ENCODE peak calls at places on chromosomes 11 and 22, in six cellular contexts. G is small intestine; I is tibial artery; P is tibial nerve; A is sigmoid colon; M is CD8-positive, alpha-beta memory T cell. S is an unnamed sample. For H3K4me1 and H3K36me3, the result is how much of the 10 kb centered on the place peaks cover.

GRCh38 chr11:44130751-44131150 is 35.3 kb downstream of the EXT2 start:
- DNase-seq in G (no peak), I (no peak), P (no peak), A (no peak), M (no peak), S (no peak)

GRCh38 chr11:1350086-1350725 is 39.5 kb upstream of the BRSK2 start:
- DNase-seq in G (no peak), I (peak), P (no peak), A (peak), M (no peak), S (no peak)

GRCh38 chr11:2892215-2893020 is 6.8 kb upstream of the CDKN1C start:
- DNase-seq in G (peak), I (peak), P (no peak), A (peak), M (peak), S (peak)

GRCh38 chr11:117892651-117893050 is 16.2 kb upstream of the FXYD6 start:
- DNase-seq in G (no peak), I (no peak), P (no peak), A (no peak), M (no peak), S (no peak)

GRCh38 chr22:20395897-20396287 is 1.9 kb downstream of the ZNF74 start:
- DNase-seq in G (no peak), I (no peak), P (no peak), A (no peak), M (no peak), S (no peak)

GRCh38 chr11:12245091-12245490 is 132.3 kb upstream of the PARVA start:
- DNase-seq in G (no peak), I (no peak), P (no peak), A (peak), M (no peak), S (no peak)

GRCh38 chr11:64524534-64525042 is 66.4 kb upstream of the SLC22A12 start:
- DNase-seq in G (no peak), I (peak), P (no peak), A (no peak), M (no peak), S (no peak)

GRCh38 chr11:43410394-43410793 is 51.7 kb downstream of the TTC17 start:
- DNase-seq in G (peak), I (no peak), P (no peak), A (no peak), M (no peak), S (no peak)

GRCh38 chr11:128604723-128605122 is 17.4 kb upstream of the ETS1 start:
- DNase-seq in G (no peak), I (no peak), P (no peak), A (no peak), M (no peak), S (no peak)

GRCh38 chr11:49995559-49995958 is 13.2 kb upstream of the OR4C12 start:
- DNase-seq in G (peak), I (no peak), P (peak), A (no peak), M (no peak), S (peak)

GRCh38 chr11:66331542-66332370 is 4.5 kb downstream of the RIN1 start:
- DNase-seq in G (no peak), I (no peak), P (no peak), A (peak), M (no peak), S (no peak)

GRCh38 chr22:30891443-30891755 is 77.2 kb downstream of the MORC2 start:
- DNase-seq in G (no peak), I (peak), P (no peak), A (no peak), M (no peak), S (no peak)

GRCh38 chr22:24588756-24589481 is 4.0 kb downstream of the LRRC75B start:
- DNase-seq in G (no peak), I (no peak), P (no peak), A (no peak), M (no peak), S (no peak)
- H3K4me1 ChIP-seq in G (under half), I (under half), P (under half), A (under half), M (under half), S (under half)

GRCh38 chr11:104487035-104487775 is 323.3 kb upstream of the PDGFD start:
- DNase-seq in G (no peak), I (no peak), P (no peak), A (no peak), M (no peak), S (no peak)
- H3K4me3 ChIP-seq in G (no peak), I (no peak), P (no peak), A (no peak), M (no peak), S (no peak)

GRCh38 chr11:94885133-94885532 is 88.2 kb downstream of the CWC15 start:
- DNase-seq in G (no peak), I (no peak), P (no peak), A (no peak), M (no peak), S (no peak)
- H3K36me3 ChIP-seq in G (under half), I (under half), P (under half), A (under half), M (under half), S (under half)

GRCh38 chr11:34651551-34651950 is 30.7 kb downstream of the EHF start:
- DNase-seq in G (no peak), I (no peak), P (no peak), A (no peak), M (no peak), S (no peak)
- H3K4me1 ChIP-seq in G (under half), I (under half), P (under half), A (under half), M (under half), S (under half)

GRCh38 chr22:32815943-32816342 is 14.4 kb downstream of the TIMP3 start:
- DNase-seq in G (no peak), I (peak), P (no peak), A (peak), M (no peak), S (no peak)

GRCh38 chr22:32814289-32814865 is 12.9 kb downstream of the TIMP3 start:
- DNase-seq in G (no peak), I (no peak), P (no peak), A (no peak), M (no peak), S (no peak)

GRCh38 chr22:32811788-32812187 is 10.3 kb downstream of the TIMP3 start:
- DNase-seq in G (no peak), I (peak), P (no peak), A (no peak), M (no peak), S (no peak)

GRCh38 chr22:32817137-32817536 is 15.6 kb downstream of the TIMP3 start:
- DNase-seq in G (no peak), I (peak), P (no peak), A (no peak), M (no peak), S (no peak)

DNA sequence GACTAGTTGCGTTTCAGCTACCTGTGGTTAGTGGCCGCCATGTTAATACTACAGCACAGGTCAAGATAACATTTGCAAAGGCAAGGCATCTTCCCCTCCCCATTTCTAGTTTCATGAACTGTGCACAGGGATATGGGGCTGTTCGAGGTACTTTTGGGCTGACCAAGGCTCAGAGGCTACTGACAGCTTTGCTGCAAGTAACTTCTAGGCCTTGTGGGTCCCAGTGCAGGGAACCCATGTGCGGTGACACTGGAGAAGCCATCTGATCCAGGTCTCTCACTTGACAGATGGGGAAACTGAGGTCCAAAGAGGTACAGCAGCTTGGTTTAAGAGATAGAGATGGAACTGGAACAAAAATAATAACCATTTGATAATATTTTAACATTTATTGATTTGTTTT is 13.6 kb downstream of the TIMP3 start:
- DNase-seq in G (no peak), I (peak), P (no peak), A (peak), M (no peak), S (no peak)
- H3K4me3 ChIP-seq in G (no peak), I (no peak), P (no peak), A (no peak), M (no peak), S (no peak)

GRCh38 chr22:43968614-43969013 is 13.4 kb downstream of the SAMM50 start:
- DNase-seq in G (no peak), I (no peak), P (no peak), A (peak), M (no peak), S (no peak)

GRCh38 chr22:43969021-43969878 is 14.0 kb downstream of the SAMM50 start:
- DNase-seq in G (no peak), I (no peak), P (no peak), A (peak), M (no peak), S (no peak)

GRCh38 chr22:43972931-43973330 is 17.7 kb downstream of the SAMM50 start:
- DNase-seq in G (no peak), I (no peak), P (no peak), A (peak), M (no peak), S (no peak)

GRCh38 chr22:43970037-43970747 is 14.9 kb downstream of the SAMM50 start:
- DNase-seq in G (peak), I (no peak), P (no peak), A (peak), M (no peak), S (no peak)

DNA sequence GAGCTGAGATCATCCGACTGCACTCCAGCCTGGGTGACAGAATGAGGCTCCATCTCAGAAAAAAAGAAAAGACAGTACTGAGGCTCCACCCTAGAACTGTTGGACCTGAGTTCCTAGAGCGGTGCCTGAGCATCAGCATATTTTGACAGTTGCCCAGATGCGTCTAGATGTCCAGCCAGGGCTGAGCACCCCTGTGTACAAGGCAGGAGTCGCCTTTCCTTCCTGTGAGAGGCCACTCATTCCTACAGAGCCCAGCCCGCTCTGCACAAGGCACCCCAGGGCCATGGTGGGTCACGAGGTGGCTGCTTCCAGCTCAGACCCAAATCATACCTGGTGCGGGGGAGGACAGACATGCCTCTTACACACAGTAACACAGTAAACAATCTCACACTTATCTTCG is 15.9 kb downstream of the SAMM50 start:
- DNase-seq in G (no peak), I (no peak), P (no peak), A (peak), M (no peak), S (no peak)
- H3K36me3 ChIP-seq in G (under half), I (half or more), P (under half), A (half or more), M (half or more), S (half or more)

GRCh38 chr22:46092646-46093410 is 57.5 kb upstream of the PPARA start:
- DNase-seq in G (no peak), I (peak), P (no peak), A (no peak), M (no peak), S (no peak)
- H3K4me1 ChIP-seq in G (under half), I (half or more), P (half or more), A (under half), M (under half), S (under half)